ENCODE peak calls at places on chromosomes 7 and 10, in seven cellular contexts. Q is K562, S is HCT116, R is HepG2, L is H1, T is SK-N-SH, W is GM12878. M is an unnamed sample.

GRCh38 chr7:45715471-45716352 is 141.5 kb downstream of the ADCY1 start:
- DNase-seq in Q (no peak), S (no peak), R (no peak), L (no peak), T (peak; percentile 24), W (no peak), M (no peak)

GRCh38 chr7:26376208-26376917 is 84.7 kb downstream of the SNX10 start:
- DNase-seq in Q (no peak), S (no peak), R (peak; percentile 23), L (no peak), T (peak; percentile 94), W (no peak), M (no peak)

GRCh38 chr10:49292565-49293207 is 6.3 kb upstream of the C10orf71 start:
- DNase-seq in Q (no peak), S (no peak), R (no peak), L (no peak), T (no peak), W (no peak), M (no peak)

GRCh38 chr7:30184804-30185487 is 50.2 kb downstream of the MTURN start:
- DNase-seq in Q (no peak), S (no peak), R (no peak), L (no peak), T (no peak), W (no peak), M (peak; percentile 69)

GRCh38 chr10:1782841-1783240 is 45.5 kb upstream of the ADARB2 start:
- DNase-seq in Q (no peak), S (no peak), R (no peak), L (no peak), T (no peak), W (no peak), M (no peak)

GRCh38 chr10:6005856-6006390 is 28.6 kb upstream of the IL15RA start:
- DNase-seq in Q (no peak), S (no peak), R (no peak), L (no peak), T (no peak), W (no peak), M (no peak)

GRCh38 chr7:79984210-79984609 is 150.4 kb upstream of the GNAI1 start:
- DNase-seq in Q (no peak), S (no peak), R (no peak), L (no peak), T (no peak), W (no peak), M (no peak)

GRCh38 chr7:134920026-134920758 is 66.1 kb upstream of the AGBL3 start:
- DNase-seq in Q (no peak), S (no peak), R (no peak), L (no peak), T (no peak), W (no peak), M (no peak)

GRCh38 chr7:1053002-1053411 is 8.7 kb downstream of the GPR146 start:
- DNase-seq in Q (no peak), S (no peak), R (no peak), L (no peak), T (no peak), W (no peak), M (no peak)

GRCh38 chr7:13848576-13849527 is 140.6 kb downstream of the ETV1 start:
- DNase-seq in Q (peak; percentile 20), S (no peak), R (no peak), L (no peak), T (peak; percentile 21), W (no peak), M (no peak)

GRCh38 chr10:88318803-88319202 is 264.3 kb downstream of the RNLS start:
- DNase-seq in Q (no peak), S (peak; percentile 18), R (peak; percentile 1), L (no peak), T (no peak), W (no peak), M (peak; percentile 30)

GRCh38 chr7:98567979-98568378 is 49.1 kb upstream of the NPTX2 start:
- DNase-seq in Q (no peak), S (no peak), R (no peak), L (no peak), T (peak; percentile 63), W (no peak), M (no peak)

GRCh38 chr7:1542841-1543747 is 12.6 kb downstream of the MAFK start:
- DNase-seq in Q (no peak), S (no peak), R (no peak), L (no peak), T (no peak), W (no peak), M (no peak)

DNA sequence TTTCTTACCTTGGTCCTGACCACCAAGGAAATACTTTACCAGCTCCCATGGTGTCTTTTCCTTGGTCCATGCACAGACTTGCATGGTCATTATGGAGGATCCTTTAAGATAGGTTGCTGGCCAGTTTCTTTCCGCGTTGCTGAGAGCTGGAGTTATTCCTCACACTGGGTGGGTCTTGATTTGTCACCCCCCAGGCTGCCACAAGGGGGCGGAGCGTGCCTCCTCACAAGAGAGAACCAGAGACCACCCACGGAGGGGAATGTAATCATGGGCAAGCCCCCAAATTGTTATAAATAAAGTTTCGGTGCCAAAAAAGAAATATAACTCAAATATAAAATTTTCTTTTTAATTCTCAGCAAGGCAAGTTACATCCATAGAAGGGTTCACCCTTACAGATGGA is 10.5 kb upstream of the TRIM24 start:
- DNase-seq in Q (peak; percentile 72), S (no peak), R (no peak), L (no peak), T (peak; percentile 40), W (no peak), M (no peak)
- TF ChIP-seq JUND in Q (no peak), S (no peak), R (no peak), L (no peak), T (no peak), W (no peak), M (no peak)

DNA sequence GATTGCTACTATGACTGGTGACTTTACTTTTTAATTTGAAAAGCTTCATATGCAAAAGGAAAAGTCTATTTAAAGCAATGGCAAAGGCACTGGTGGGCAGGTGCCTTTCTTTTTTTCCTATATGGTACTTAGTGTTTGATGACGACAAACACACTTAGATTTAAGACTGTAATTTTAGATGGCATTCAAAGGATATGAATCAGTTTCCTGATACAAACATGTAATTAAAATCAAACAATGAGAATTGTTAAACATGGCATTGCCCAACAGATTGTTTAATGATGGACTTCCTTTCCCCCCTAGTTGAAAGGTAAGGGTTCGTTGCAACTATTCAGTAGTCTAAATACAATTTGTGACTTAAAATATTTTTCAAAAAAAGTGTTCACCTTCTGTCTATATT is 106.5 kb upstream of the SEMA3C start:
- DNase-seq in Q (no peak), S (no peak), R (no peak), L (no peak), T (no peak), W (no peak), M (no peak)
- TF ChIP-seq JUND in Q (no peak), S (no peak), R (no peak), L (no peak), T (no peak), W (no peak), M (no peak)

GRCh38 chr10:47024399-47025252 is 113.4 kb downstream of the PTPN20 start:
- DNase-seq in Q (peak; percentile 82), S (peak; percentile 62), R (peak; percentile 53), L (peak; percentile 33), T (peak; percentile 83), W (peak; percentile 16), M (peak; percentile 97)

GRCh38 chr10:47022311-47023131 is 111.3 kb downstream of the PTPN20 start:
- DNase-seq in Q (no peak), S (no peak), R (no peak), L (no peak), T (no peak), W (no peak), M (no peak)

GRCh38 chr10:47021850-47022249 is 110.6 kb downstream of the PTPN20 start:
- DNase-seq in Q (no peak), S (no peak), R (no peak), L (no peak), T (no peak), W (no peak), M (no peak)

GRCh38 chr10:47024046-47024322 is 112.8 kb downstream of the PTPN20 start:
- DNase-seq in Q (no peak), S (no peak), R (no peak), L (no peak), T (no peak), W (no peak), M (no peak)

DNA sequence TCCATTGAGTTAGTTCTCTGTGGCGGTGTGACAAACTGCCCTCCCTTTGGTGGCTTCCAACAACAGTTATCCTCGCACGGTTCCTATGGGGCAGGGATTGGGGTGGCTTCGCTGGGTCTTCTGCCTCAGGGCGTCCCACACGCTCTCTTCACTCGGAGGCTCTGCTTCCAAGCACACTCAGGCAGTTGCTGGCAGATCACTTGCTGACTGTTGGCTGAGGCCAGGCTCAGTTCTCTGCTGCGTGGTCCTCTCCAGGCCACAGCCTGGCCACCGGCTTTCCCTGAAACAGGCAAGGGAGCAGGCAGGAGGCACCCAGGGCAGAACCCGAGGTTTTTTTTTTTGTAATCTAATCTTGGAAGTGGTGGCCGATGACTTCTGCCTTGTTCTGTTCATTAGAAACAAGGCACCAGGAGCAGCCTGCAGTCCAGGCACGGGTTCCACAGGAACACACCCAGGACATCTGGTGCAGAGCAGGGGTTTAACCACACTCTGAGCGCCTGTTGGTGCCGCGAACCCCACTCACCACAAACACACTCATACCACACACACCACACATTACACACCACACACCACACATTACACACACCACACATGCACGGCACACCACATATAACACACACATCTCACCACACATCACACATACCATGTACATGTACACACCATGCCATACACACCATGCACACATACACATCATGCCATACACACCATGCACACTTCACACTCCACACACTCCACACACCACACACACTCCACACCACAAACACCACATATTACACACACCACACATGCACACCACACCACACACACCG is 112.2 kb downstream of the PTPN20 start:
- DNase-seq in Q (no peak), S (no peak), R (no peak), L (no peak), T (no peak), W (no peak), M (no peak)
- TF ChIP-seq JUND in Q (no peak), S (no peak), R (no peak), L (no peak), T (no peak), W (no peak), M (no peak)

GRCh38 chr10:17023386-17024298 is 106.0 kb downstream of the CUBN start:
- DNase-seq in Q (peak; percentile 66), S (peak; percentile 82), R (peak; percentile 48), L (no peak), T (no peak), W (peak; percentile 69), M (no peak)

GRCh38 chr10:17021661-17022060 is 108.0 kb downstream of the CUBN start:
- DNase-seq in Q (no peak), S (no peak), R (no peak), L (no peak), T (no peak), W (no peak), M (no peak)

GRCh38 chr10:17024461-17024860 is 105.2 kb downstream of the CUBN start:
- DNase-seq in Q (no peak), S (no peak), R (no peak), L (no peak), T (no peak), W (no peak), M (no peak)

GRCh38 chr10:17022399-17022798 is 107.2 kb downstream of the CUBN start:
- DNase-seq in Q (no peak), S (no peak), R (no peak), L (no peak), T (no peak), W (no peak), M (no peak)

DNA sequence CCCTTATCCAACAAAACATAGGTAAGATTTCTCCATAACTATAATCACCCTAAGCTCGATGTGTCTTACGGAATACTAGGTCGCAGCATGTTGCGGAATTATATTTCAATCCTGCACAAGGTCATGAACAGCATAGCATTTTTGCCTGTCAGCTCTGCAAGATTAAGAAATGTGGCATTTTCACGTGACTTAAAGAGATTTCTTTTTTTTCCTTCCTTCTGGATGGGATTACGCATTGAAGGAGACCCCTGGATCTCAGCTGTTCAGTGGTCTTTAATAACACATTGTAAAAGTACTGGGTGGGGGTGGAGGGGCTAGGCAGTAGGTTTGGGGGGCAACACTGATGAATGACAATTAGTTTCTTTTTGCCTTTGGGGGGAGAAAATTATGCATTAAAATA is 106.7 kb downstream of the CUBN start:
- DNase-seq in Q (no peak), S (no peak), R (no peak), L (no peak), T (no peak), W (no peak), M (no peak)
- TF ChIP-seq JUND in Q (no peak), S (no peak), R (no peak), L (no peak), T (no peak), W (no peak), M (no peak)

M was measured in T47D.